ENCODE peak calls at places on chromosomes 11 and 22, in six cellular contexts. One of them, this sample, is unnamed.

GRCh38 chr11:80261776-80262175 is 820.9 kb upstream of the TENM4 start:
- DNase-seq in psoas muscle: no peak
- DNase-seq in GM23338: no peak
- DNase-seq in IMR-90: no peak
- DNase-seq in bronchial epithelial cell: no peak
- DNase-seq in adrenal gland: no peak
- DNase-seq in this sample: no peak

GRCh38 chr11:112834277-112834755 is 126.9 kb upstream of the NCAM1 start:
- DNase-seq in psoas muscle: peak
- DNase-seq in GM23338: no peak
- DNase-seq in IMR-90: no peak
- DNase-seq in bronchial epithelial cell: no peak
- DNase-seq in adrenal gland: peak
- DNase-seq in this sample: no peak

GRCh38 chr11:113960702-113961330 is 14.1 kb upstream of the HTR3A start:
- DNase-seq in psoas muscle: no peak
- DNase-seq in GM23338: no peak
- DNase-seq in IMR-90: no peak
- DNase-seq in bronchial epithelial cell: no peak
- DNase-seq in adrenal gland: no peak
- DNase-seq in this sample: no peak

GRCh38 chr11:116857936-116858335 is 20.5 kb upstream of the APOA1 start:
- DNase-seq in psoas muscle: no peak
- DNase-seq in GM23338: no peak
- DNase-seq in IMR-90: no peak
- DNase-seq in bronchial epithelial cell: no peak
- DNase-seq in adrenal gland: no peak
- DNase-seq in this sample: no peak

GRCh38 chr11:118438314-118438931 is 2.1 kb downstream of the KMT2A start:
- DNase-seq in psoas muscle: peak
- DNase-seq in GM23338: peak
- DNase-seq in IMR-90: peak
- DNase-seq in bronchial epithelial cell: peak
- DNase-seq in adrenal gland: peak
- DNase-seq in this sample: peak

GRCh38 chr22:25282671-25283561 is 63.5 kb downstream of the CRYBB2 start:
- DNase-seq in psoas muscle: no peak
- DNase-seq in GM23338: peak
- DNase-seq in IMR-90: no peak
- DNase-seq in bronchial epithelial cell: no peak
- DNase-seq in adrenal gland: no peak
- DNase-seq in this sample: peak

GRCh38 chr11:11973866-11974265 is 34.6 kb downstream of the DKK3 start:
- DNase-seq in psoas muscle: no peak
- DNase-seq in GM23338: no peak
- DNase-seq in IMR-90: peak
- DNase-seq in bronchial epithelial cell: no peak
- DNase-seq in adrenal gland: no peak
- DNase-seq in this sample: no peak

GRCh38 chr11:106399075-106399500 is 321.6 kb downstream of the AASDHPPT start:
- DNase-seq in psoas muscle: peak
- DNase-seq in GM23338: no peak
- DNase-seq in IMR-90: peak
- DNase-seq in bronchial epithelial cell: peak
- DNase-seq in adrenal gland: no peak
- DNase-seq in this sample: no peak

GRCh38 chr22:23023294-23023693 is 47.0 kb upstream of the GNAZ start:
- DNase-seq in psoas muscle: no peak
- DNase-seq in GM23338: peak
- DNase-seq in IMR-90: no peak
- DNase-seq in bronchial epithelial cell: no peak
- DNase-seq in adrenal gland: no peak
- DNase-seq in this sample: no peak

GRCh38 chr22:25130462-25130861 is 69.2 kb upstream of the CRYBB3 start:
- DNase-seq in psoas muscle: no peak
- DNase-seq in GM23338: no peak
- DNase-seq in IMR-90: no peak
- DNase-seq in bronchial epithelial cell: no peak
- DNase-seq in adrenal gland: no peak
- DNase-seq in this sample: no peak

GRCh38 chr11:61690706-61691377 is 10.7 kb downstream of the DAGLA start:
- DNase-seq in psoas muscle: no peak
- DNase-seq in GM23338: no peak
- DNase-seq in IMR-90: no peak
- DNase-seq in bronchial epithelial cell: no peak
- DNase-seq in adrenal gland: no peak
- DNase-seq in this sample: no peak

GRCh38 chr22:20904008-20904979 is 12.9 kb upstream of the CRKL start:
- DNase-seq in psoas muscle: no peak
- DNase-seq in GM23338: no peak
- DNase-seq in IMR-90: peak
- DNase-seq in bronchial epithelial cell: peak
- DNase-seq in adrenal gland: peak
- DNase-seq in this sample: no peak

GRCh38 chr11:75789521-75789920 is 20.9 kb downstream of the DGAT2 start:
- DNase-seq in psoas muscle: no peak
- DNase-seq in GM23338: no peak
- DNase-seq in IMR-90: no peak
- DNase-seq in bronchial epithelial cell: no peak
- DNase-seq in adrenal gland: no peak
- DNase-seq in this sample: no peak

GRCh38 chr11:105100206-105100605 is 39.4 kb downstream of the CARD18 start:
- DNase-seq in psoas muscle: no peak
- DNase-seq in GM23338: no peak
- DNase-seq in IMR-90: no peak
- DNase-seq in bronchial epithelial cell: peak
- DNase-seq in adrenal gland: no peak
- DNase-seq in this sample: no peak

GRCh38 chr22:43341565-43341964 is 1.6 kb downstream of the SCUBE1 start:
- DNase-seq in psoas muscle: no peak
- DNase-seq in GM23338: no peak
- DNase-seq in IMR-90: no peak
- DNase-seq in bronchial epithelial cell: no peak
- DNase-seq in adrenal gland: no peak
- DNase-seq in this sample: no peak

GRCh38 chr11:2991477-2992233 is 474 bp downstream of the NAP1L4 start:
- DNase-seq in psoas muscle: no peak
- DNase-seq in GM23338: peak
- DNase-seq in IMR-90: peak
- DNase-seq in bronchial epithelial cell: no peak
- DNase-seq in adrenal gland: no peak
- DNase-seq in this sample: no peak

GRCh38 chr11:110712643-110713468 is 619 bp upstream of the ARHGAP20 start:
- DNase-seq in psoas muscle: peak
- DNase-seq in GM23338: peak
- DNase-seq in IMR-90: peak
- DNase-seq in bronchial epithelial cell: peak
- DNase-seq in adrenal gland: peak
- DNase-seq in this sample: peak

GRCh38 chr11:32893947-32894827 is 1.6 kb downstream of the QSER1 start:
- DNase-seq in psoas muscle: no peak
- DNase-seq in GM23338: peak
- DNase-seq in IMR-90: peak
- DNase-seq in bronchial epithelial cell: peak
- DNase-seq in adrenal gland: peak
- DNase-seq in this sample: peak

GRCh38 chr11:134761361-134761760 is 349.3 kb upstream of the B3GAT1 start:
- DNase-seq in psoas muscle: no peak
- DNase-seq in GM23338: no peak
- DNase-seq in IMR-90: no peak
- DNase-seq in bronchial epithelial cell: no peak
- DNase-seq in adrenal gland: no peak
- DNase-seq in this sample: no peak

GRCh38 chr11:66386171-66387069 is 14.9 kb upstream of the SLC29A2 start:
- DNase-seq in psoas muscle: peak
- DNase-seq in GM23338: peak
- DNase-seq in IMR-90: peak
- DNase-seq in bronchial epithelial cell: peak
- DNase-seq in adrenal gland: peak
- DNase-seq in this sample: peak

GRCh38 chr11:35781342-35782171 is 119.0 kb downstream of the TRIM44 start:
- DNase-seq in psoas muscle: no peak
- DNase-seq in GM23338: no peak
- DNase-seq in IMR-90: peak
- DNase-seq in bronchial epithelial cell: peak
- DNase-seq in adrenal gland: no peak
- DNase-seq in this sample: no peak

GRCh38 chr22:33919591-33920501 is at the start of gene LARGE1:
- DNase-seq in psoas muscle: peak
- DNase-seq in GM23338: peak
- DNase-seq in IMR-90: peak
- DNase-seq in bronchial epithelial cell: no peak
- DNase-seq in adrenal gland: peak
- DNase-seq in this sample: peak

GRCh38 chr11:44573333-44573732 is 7.9 kb downstream of the CD82 start:
- DNase-seq in psoas muscle: no peak
- DNase-seq in GM23338: no peak
- DNase-seq in IMR-90: peak
- DNase-seq in bronchial epithelial cell: peak
- DNase-seq in adrenal gland: no peak
- DNase-seq in this sample: no peak

GRCh38 chr22:37741312-37741795 is 44.5 kb downstream of the TRIOBP start:
- DNase-seq in psoas muscle: peak
- DNase-seq in GM23338: peak
- DNase-seq in IMR-90: peak
- DNase-seq in bronchial epithelial cell: peak
- DNase-seq in adrenal gland: peak
- DNase-seq in this sample: no peak

DNA sequence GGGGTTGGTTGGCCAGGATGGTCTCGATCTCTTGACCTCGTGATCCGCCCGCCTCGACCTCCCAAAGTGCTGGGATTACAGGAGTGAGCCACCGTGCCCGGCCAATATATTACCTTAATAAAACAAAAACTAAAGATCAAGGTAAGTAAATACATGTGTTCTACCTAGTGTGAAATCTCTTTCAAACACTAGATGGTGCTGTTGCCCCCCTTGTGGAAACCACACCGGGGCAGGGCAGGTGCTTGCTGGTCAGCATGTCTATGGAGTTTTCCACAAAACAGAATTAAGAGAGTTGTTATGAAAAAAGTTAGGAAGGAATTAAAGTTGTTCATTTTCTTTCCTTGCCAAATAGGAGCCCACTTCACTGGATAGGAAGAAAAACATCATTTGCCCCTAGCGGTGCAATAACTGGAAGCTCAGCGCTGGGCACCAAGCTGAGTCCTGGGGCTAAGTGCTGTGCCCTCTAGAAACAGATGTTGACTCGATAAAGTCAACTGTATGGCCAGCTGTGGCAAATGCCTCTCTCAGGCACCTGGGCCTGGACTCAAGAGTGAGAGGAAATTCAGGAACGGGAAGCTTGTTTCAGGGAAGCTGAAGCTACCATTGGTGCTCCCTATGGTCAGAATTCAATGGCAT is 6.3 kb upstream of the KCNJ5 start:
- DNase-seq in psoas muscle: no peak
- DNase-seq in GM23338: peak
- DNase-seq in IMR-90: peak
- DNase-seq in bronchial epithelial cell: peak
- DNase-seq in adrenal gland: peak
- DNase-seq in this sample: peak
- TF ChIP-seq CTCF in psoas muscle: peak
- TF ChIP-seq CTCF in GM23338: peak
- TF ChIP-seq CTCF in IMR-90: peak
- TF ChIP-seq CTCF in bronchial epithelial cell: peak
- TF ChIP-seq CTCF in adrenal gland: peak
- TF ChIP-seq CTCF in this sample: peak

DNA sequence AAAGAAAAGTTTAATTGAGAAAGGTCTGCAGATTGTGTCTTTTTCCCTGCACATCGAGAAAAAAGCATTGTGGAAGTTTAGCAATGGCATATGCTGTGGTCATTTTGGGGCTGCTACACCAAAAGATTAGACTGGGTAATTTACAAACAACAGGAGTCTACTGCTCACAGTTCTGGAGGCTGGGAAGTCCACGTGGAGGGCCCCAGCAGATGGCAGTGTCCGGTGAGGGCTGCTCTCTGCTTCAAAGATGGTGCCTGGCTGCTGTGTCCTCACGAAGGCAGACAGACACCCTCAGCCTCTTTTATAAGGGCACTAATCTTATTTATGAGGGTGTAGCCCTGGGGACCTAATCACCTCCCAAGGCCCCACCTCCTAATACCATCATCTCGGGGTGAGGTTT is 21.1 kb downstream of the PHF21B start:
- DNase-seq in psoas muscle: no peak
- DNase-seq in GM23338: no peak
- DNase-seq in IMR-90: no peak
- DNase-seq in bronchial epithelial cell: no peak
- DNase-seq in adrenal gland: no peak
- DNase-seq in this sample: no peak
- TF ChIP-seq CTCF in psoas muscle: no peak
- TF ChIP-seq CTCF in GM23338: no peak
- TF ChIP-seq CTCF in IMR-90: no peak
- TF ChIP-seq CTCF in bronchial epithelial cell: no peak
- TF ChIP-seq CTCF in adrenal gland: no peak
- TF ChIP-seq CTCF in this sample: peak

GRCh38 chr11:126477526-126478275 is 122.2 kb downstream of the ST3GAL4 start:
- DNase-seq in psoas muscle: no peak
- DNase-seq in GM23338: no peak
- DNase-seq in IMR-90: no peak
- DNase-seq in bronchial epithelial cell: no peak
- DNase-seq in adrenal gland: no peak
- DNase-seq in this sample: no peak
- TF ChIP-seq CTCF in psoas muscle: no peak
- TF ChIP-seq CTCF in GM23338: no peak
- TF ChIP-seq CTCF in IMR-90: no peak
- TF ChIP-seq CTCF in bronchial epithelial cell: no peak
- TF ChIP-seq CTCF in adrenal gland: no peak
- TF ChIP-seq CTCF in this sample: no peak

GRCh38 chr11:82903843-82904586 is 2.5 kb downstream of the DDIAS start:
- DNase-seq in psoas muscle: no peak
- DNase-seq in GM23338: no peak
- DNase-seq in IMR-90: no peak
- DNase-seq in bronchial epithelial cell: peak
- DNase-seq in adrenal gland: no peak
- DNase-seq in this sample: no peak

GRCh38 chr11:82906236-82906635 is 4.7 kb downstream of the DDIAS start:
- DNase-seq in psoas muscle: no peak
- DNase-seq in GM23338: peak
- DNase-seq in IMR-90: peak
- DNase-seq in bronchial epithelial cell: peak
- DNase-seq in adrenal gland: no peak
- DNase-seq in this sample: no peak

GRCh38 chr11:82907376-82907775 is 5.8 kb downstream of the DDIAS start:
- DNase-seq in psoas muscle: no peak
- DNase-seq in GM23338: no peak
- DNase-seq in IMR-90: no peak
- DNase-seq in bronchial epithelial cell: no peak
- DNase-seq in adrenal gland: no peak
- DNase-seq in this sample: no peak

GRCh38 chr11:82906931-82907330 is 5.4 kb downstream of the DDIAS start:
- DNase-seq in psoas muscle: no peak
- DNase-seq in GM23338: no peak
- DNase-seq in IMR-90: no peak
- DNase-seq in bronchial epithelial cell: no peak
- DNase-seq in adrenal gland: no peak
- DNase-seq in this sample: no peak

DNA sequence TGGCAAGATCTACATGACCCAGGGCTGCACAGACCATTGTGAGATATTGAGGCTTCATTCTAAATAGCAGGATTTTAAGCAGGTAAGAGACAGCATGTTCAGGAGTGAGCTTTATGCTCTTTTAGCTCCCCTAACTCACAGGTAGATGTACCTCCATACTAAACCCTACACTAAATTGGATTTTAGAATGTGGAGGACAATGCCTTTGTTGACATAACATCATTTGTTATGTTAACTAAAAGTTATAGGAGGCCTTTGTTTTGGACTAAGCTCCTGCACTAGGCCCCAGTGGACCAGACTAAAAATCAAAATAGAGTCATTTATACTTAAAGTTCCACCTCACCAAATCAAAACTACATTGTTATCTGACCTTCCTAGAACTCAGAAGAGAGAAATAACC is 6.8 kb downstream of the DDIAS start:
- DNase-seq in psoas muscle: no peak
- DNase-seq in GM23338: peak
- DNase-seq in IMR-90: no peak
- DNase-seq in bronchial epithelial cell: no peak
- DNase-seq in adrenal gland: no peak
- DNase-seq in this sample: no peak
- TF ChIP-seq CTCF in psoas muscle: no peak
- TF ChIP-seq CTCF in GM23338: no peak
- TF ChIP-seq CTCF in IMR-90: no peak
- TF ChIP-seq CTCF in bronchial epithelial cell: no peak
- TF ChIP-seq CTCF in adrenal gland: no peak
- TF ChIP-seq CTCF in this sample: no peak